ENCODE peak calls at places on chromosome 13, in eight cellular contexts. Z, J, Y, G, O, L, D and K are unnamed samples. For H3K36me3, the result is how much of the 10 kb centered on the place peaks cover.

GRCh38 chr13:33554919-33555791 is 262.8 kb upstream of the RFC3 start:
- DNase-seq in Z (no peak), J (no peak), Y (no peak), G (no peak), O (no peak), L (no peak), D (no peak), K (no peak)

GRCh38 chr13:57633950-57634828 is 2.6 kb downstream of the PCDH17 start:
- DNase-seq in Z (no peak), J (peak), Y (peak), G (peak), O (no peak), L (peak), D (no peak), K (no peak)

GRCh38 chr13:35470671-35471465 is 5.6 kb downstream of the MAB21L1 start:
- DNase-seq in Z (peak), J (peak), Y (peak), G (peak), O (peak), L (no peak), D (peak), K (no peak)

GRCh38 chr13:54241719-54242118 is 1213.1 kb downstream of the OLFM4 start:
- DNase-seq in Z (no peak), J (peak), Y (no peak), G (no peak), O (no peak), L (no peak), D (no peak), K (peak)

GRCh38 chr13:24215732-24216131 is 55.2 kb downstream of the SPATA13 start:
- DNase-seq in Z (peak), J (no peak), Y (no peak), G (peak), O (no peak), L (no peak), D (peak), K (peak)

GRCh38 chr13:52393572-52394357 is 12.2 kb downstream of the THSD1 start:
- DNase-seq in Z (no peak), J (no peak), Y (no peak), G (no peak), O (no peak), L (no peak), D (no peak), K (no peak)

GRCh38 chr13:112941349-112941748 is 27.7 kb upstream of the MCF2L start:
- DNase-seq in Z (no peak), J (no peak), Y (no peak), G (no peak), O (no peak), L (no peak), D (no peak), K (no peak)

GRCh38 chr13:23617551-23618014 is 47.4 kb downstream of the TNFRSF19 start:
- DNase-seq in Z (no peak), J (no peak), Y (no peak), G (no peak), O (no peak), L (no peak), D (no peak), K (no peak)

GRCh38 chr13:41052441-41052840 is 8.9 kb upstream of the WBP4 start:
- DNase-seq in Z (no peak), J (no peak), Y (no peak), G (no peak), O (no peak), L (no peak), D (no peak), K (no peak)

GRCh38 chr13:66858163-66858562 is 372.0 kb downstream of the PCDH9 start:
- DNase-seq in Z (no peak), J (no peak), Y (no peak), G (no peak), O (no peak), L (no peak), D (no peak), K (no peak)

GRCh38 chr13:63731896-63732295 is 2316.2 kb upstream of the PCDH20 start:
- DNase-seq in Z (no peak), J (peak), Y (no peak), G (no peak), O (no peak), L (no peak), D (no peak), K (no peak)

GRCh38 chr13:114161644-114162532 is 17.2 kb upstream of the CFAP97D2 start:
- DNase-seq in Z (no peak), J (peak), Y (no peak), G (peak), O (peak), L (peak), D (peak), K (peak)

GRCh38 chr13:102300379-102300778 is 101.5 kb downstream of the FGF14 start:
- DNase-seq in Z (no peak), J (no peak), Y (no peak), G (no peak), O (no peak), L (no peak), D (no peak), K (no peak)

GRCh38 chr13:69243366-69243765 is 864.3 kb upstream of the ATXN8OS start:
- DNase-seq in Z (no peak), J (no peak), Y (no peak), G (no peak), O (no peak), L (no peak), D (no peak), K (no peak)

GRCh38 chr13:94548382-94549240 is 47.3 kb downstream of the TGDS start:
- DNase-seq in Z (peak), J (peak), Y (peak), G (peak), O (peak), L (peak), D (peak), K (peak)

GRCh38 chr13:92901739-92902138 is 324.9 kb upstream of the GPC6 start:
- DNase-seq in Z (no peak), J (no peak), Y (no peak), G (no peak), O (no peak), L (no peak), D (no peak), K (peak)

GRCh38 chr13:92463134-92463533 is 763.5 kb upstream of the GPC6 start:
- DNase-seq in Z (no peak), J (no peak), Y (no peak), G (no peak), O (peak), L (no peak), D (no peak), K (no peak)

GRCh38 chr13:27379694-27380596 is 44.5 kb upstream of the GTF3A start:
- DNase-seq in Z (no peak), J (peak), Y (no peak), G (peak), O (peak), L (no peak), D (peak), K (peak)

GRCh38 chr13:20182231-20182846 is 10.4 kb downstream of the GJB2 start:
- DNase-seq in Z (no peak), J (peak), Y (no peak), G (no peak), O (no peak), L (no peak), D (no peak), K (peak)

GRCh38 chr13:52925221-52925620 is 76.8 kb upstream of the PCDH8 start:
- DNase-seq in Z (no peak), J (no peak), Y (no peak), G (no peak), O (no peak), L (no peak), D (peak), K (peak)

GRCh38 chr13:39039033-39039432 is 777 bp downstream of the NHLRC3 start:
- DNase-seq in Z (no peak), J (no peak), Y (no peak), G (no peak), O (no peak), L (no peak), D (no peak), K (no peak)

GRCh38 chr13:112903606-112904195 is 65.3 kb upstream of the MCF2L start:
- DNase-seq in Z (no peak), J (no peak), Y (no peak), G (peak), O (no peak), L (no peak), D (no peak), K (no peak)

GRCh38 chr13:31018511-31018910 is 86.1 kb downstream of the TEX26 start:
- DNase-seq in Z (no peak), J (no peak), Y (no peak), G (no peak), O (no peak), L (no peak), D (no peak), K (peak)

GRCh38 chr13:39779337-39780270 is 124.1 kb downstream of the COG6 start:
- DNase-seq in Z (no peak), J (no peak), Y (no peak), G (no peak), O (no peak), L (no peak), D (no peak), K (peak)

GRCh38 chr13:113607477-113608245 is 23.1 kb downstream of the TFDP1 start:
- DNase-seq in Z (no peak), J (no peak), Y (peak), G (no peak), O (no peak), L (peak), D (no peak), K (no peak)

GRCh38 chr13:31824705-31825512 is 85.6 kb downstream of the RXFP2 start:
- DNase-seq in Z (no peak), J (no peak), Y (no peak), G (no peak), O (no peak), L (no peak), D (no peak), K (peak)

GRCh38 chr13:51643882-51644281 is 59.6 kb downstream of the WDFY2 start:
- DNase-seq in Z (no peak), J (no peak), Y (no peak), G (no peak), O (no peak), L (no peak), D (no peak), K (peak)

GRCh38 chr13:30861163-30861562 is 44.9 kb upstream of the MEDAG start:
- DNase-seq in Z (no peak), J (no peak), Y (no peak), G (no peak), O (no peak), L (no peak), D (no peak), K (peak)

GRCh38 chr13:68697551-68697950 is 1410.1 kb upstream of the ATXN8OS start:
- DNase-seq in Z (no peak), J (peak), Y (no peak), G (no peak), O (no peak), L (no peak), D (no peak), K (no peak)

GRCh38 chr13:75312884-75313520 is 169.0 kb downstream of the TBC1D4 start:
- DNase-seq in Z (no peak), J (no peak), Y (no peak), G (no peak), O (peak), L (no peak), D (no peak), K (no peak)

GRCh38 chr13:33918199-33918932 is 100.4 kb downstream of the RFC3 start:
- DNase-seq in Z (no peak), J (no peak), Y (no peak), G (no peak), O (no peak), L (no peak), D (no peak), K (peak)

GRCh38 chr13:62388515-62388914 is 972.9 kb upstream of the PCDH20 start:
- DNase-seq in Z (no peak), J (no peak), Y (no peak), G (no peak), O (no peak), L (no peak), D (no peak), K (no peak)

GRCh38 chr13:112711528-112712265 is 21.9 kb downstream of the ATP11A start:
- DNase-seq in Z (peak), J (peak), Y (no peak), G (peak), O (peak), L (peak), D (peak), K (peak)

GRCh38 chr13:19056355-19056880 is 125.2 kb downstream of the TUBA3C start:
- DNase-seq in Z (no peak), J (no peak), Y (no peak), G (no peak), O (no peak), L (no peak), D (no peak), K (no peak)

GRCh38 chr13:24610956-24611355 is 69.3 kb upstream of the ATP12A start:
- DNase-seq in Z (no peak), J (no peak), Y (no peak), G (no peak), O (no peak), L (no peak), D (no peak), K (no peak)

GRCh38 chr13:40235160-40235796 is 431.2 kb downstream of the FOXO1 start:
- DNase-seq in Z (no peak), J (no peak), Y (no peak), G (no peak), O (no peak), L (no peak), D (no peak), K (peak)

GRCh38 chr13:39536906-39537305 is 66.1 kb downstream of the LHFPL6 start:
- DNase-seq in Z (no peak), J (peak), Y (no peak), G (no peak), O (no peak), L (no peak), D (no peak), K (no peak)

GRCh38 chr13:111289251-111289650 is 31.2 kb upstream of the TEX29 start:
- DNase-seq in Z (no peak), J (no peak), Y (no peak), G (no peak), O (no peak), L (no peak), D (no peak), K (no peak)

GRCh38 chr13:110044521-110045200 is 258.3 kb upstream of the IRS2 start:
- DNase-seq in Z (no peak), J (no peak), Y (no peak), G (no peak), O (no peak), L (no peak), D (no peak), K (no peak)
- H3K4me3 ChIP-seq in Z (no peak), J (no peak), Y (no peak), G (peak), O (no peak), L (no peak), D (no peak), K (no peak)

GRCh38 chr13:106151056-106151699 is 384.3 kb downstream of the EFNB2 start:
- DNase-seq in Z (no peak), J (peak), Y (no peak), G (no peak), O (peak), L (no peak), D (no peak), K (peak)
- TF ChIP-seq CTCF in Z (no peak), J (no peak), Y (no peak), G (no peak), O (no peak), L (no peak), D (no peak), K (no peak)

GRCh38 chr13:98467263-98467985 is 109.5 kb downstream of the STK24 start:
- DNase-seq in Z (no peak), J (no peak), Y (no peak), G (no peak), O (no peak), L (no peak), D (no peak), K (no peak)
- H3K36me3 ChIP-seq in Z (under half), J (under half), Y (half or more), G (under half), O (under half), L (half or more), D (under half), K (under half)

GRCh38 chr13:44825951-44826350 is 163.3 kb downstream of the NUFIP1 start:
- DNase-seq in Z (no peak), J (no peak), Y (no peak), G (no peak), O (no peak), L (no peak), D (no peak), K (no peak)
- H3K4me3 ChIP-seq in Z (no peak), J (no peak), Y (no peak), G (no peak), O (no peak), L (no peak), D (no peak), K (no peak)

DNA sequence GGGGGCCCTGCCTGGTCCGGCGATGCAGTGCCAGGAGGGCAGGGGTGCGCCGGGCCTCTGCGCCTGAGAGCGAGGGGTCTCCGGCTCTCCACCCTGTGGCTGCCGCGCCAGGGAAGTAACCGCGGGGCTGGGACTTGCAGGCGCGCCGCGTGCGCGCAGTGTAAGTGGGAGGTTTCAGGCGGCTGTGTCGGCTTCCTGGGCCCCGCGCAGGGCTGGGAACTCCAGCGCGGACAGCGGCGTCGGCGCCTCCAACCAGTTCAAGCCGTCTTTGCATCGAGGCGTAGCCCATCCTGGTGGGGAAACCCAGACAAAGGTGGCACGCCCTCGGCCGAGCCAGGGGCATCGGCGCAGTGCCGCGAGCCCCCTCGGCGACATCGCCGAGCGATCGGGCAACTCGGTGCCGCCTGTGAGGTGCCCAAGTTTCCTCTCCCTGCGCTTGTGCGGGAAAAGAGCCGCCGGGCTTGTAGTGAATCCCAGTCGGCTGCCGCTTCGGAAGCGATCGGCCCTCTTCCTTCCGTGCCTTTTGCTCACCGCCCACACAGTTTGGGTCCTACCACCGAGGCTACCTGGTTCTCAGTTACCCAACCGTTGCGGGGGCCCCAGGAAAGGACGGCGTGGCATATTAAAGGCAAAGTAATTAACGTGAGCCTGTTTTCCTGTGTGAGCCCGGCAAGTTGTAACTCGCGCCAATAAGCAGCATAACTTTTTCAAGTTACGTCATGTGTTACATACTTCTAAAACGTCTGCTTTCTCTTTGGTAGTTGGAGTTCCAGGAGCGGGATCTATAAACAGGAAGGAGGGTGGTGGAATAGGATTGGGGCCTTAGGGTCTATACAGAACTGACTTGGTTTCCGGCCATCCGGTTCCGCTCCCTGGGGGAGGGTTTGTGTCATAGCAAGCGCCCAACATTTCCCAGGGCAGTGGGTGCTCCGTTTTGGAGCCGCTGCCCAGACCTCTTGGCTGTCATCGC is 1.2 kb downstream of the LRCH1 start:
- DNase-seq in Z (peak), J (peak), Y (peak), G (peak), O (peak), L (peak), D (peak), K (peak)
- TF ChIP-seq CTCF in Z (peak), J (peak), Y (peak), G (peak), O (no peak), L (peak), D (peak), K (peak)